ENCODE peak calls at places on chromosomes 12 and 14, in seven cellular contexts. One of them, this sample, is unnamed.

GRCh38 chr12:95380997-95381786 is 92.8 kb upstream of the METAP2 start:
- DNase-seq in cardiac muscle cell: no peak
- DNase-seq in foreskin keratinocyte: no peak
- DNase-seq in left ventricle myocardium inferior: no peak
- DNase-seq in AG10803: no peak
- DNase-seq in dorsolateral prefrontal cortex: no peak
- DNase-seq in tibial artery: no peak
- DNase-seq in this sample: no peak

GRCh38 chr12:79006306-79006705 is 141.7 kb downstream of the SYT1 start:
- DNase-seq in cardiac muscle cell: no peak
- DNase-seq in left ventricle myocardium inferior: no peak
- DNase-seq in dorsolateral prefrontal cortex: no peak
- DNase-seq in foreskin keratinocyte: peak
- DNase-seq in AG10803: peak
- DNase-seq in tibial artery: no peak
- DNase-seq in this sample: no peak

GRCh38 chr14:52949711-52950409 is 990 bp downstream of the FERMT2 start:
- DNase-seq in dorsolateral prefrontal cortex: no peak
- DNase-seq in AG10803: peak
- DNase-seq in foreskin keratinocyte: peak
- DNase-seq in cardiac muscle cell: peak
- DNase-seq in tibial artery: peak
- DNase-seq in left ventricle myocardium inferior: no peak
- DNase-seq in this sample: no peak

GRCh38 chr14:104075530-104076151 is 9.9 kb upstream of the ASPG start:
- DNase-seq in left ventricle myocardium inferior: no peak
- DNase-seq in AG10803: no peak
- DNase-seq in cardiac muscle cell: no peak
- DNase-seq in tibial artery: no peak
- DNase-seq in foreskin keratinocyte: no peak
- DNase-seq in dorsolateral prefrontal cortex: no peak
- DNase-seq in this sample: no peak

GRCh38 chr14:91331761-91332447 is 85.7 kb downstream of the CCDC88C start:
- DNase-seq in foreskin keratinocyte: no peak
- DNase-seq in cardiac muscle cell: no peak
- DNase-seq in left ventricle myocardium inferior: peak
- DNase-seq in dorsolateral prefrontal cortex: no peak
- DNase-seq in AG10803: no peak
- DNase-seq in tibial artery: no peak
- DNase-seq in this sample: no peak

GRCh38 chr14:87443787-87444186 is 549.2 kb downstream of the GALC start:
- DNase-seq in foreskin keratinocyte: no peak
- DNase-seq in cardiac muscle cell: no peak
- DNase-seq in AG10803: no peak
- DNase-seq in dorsolateral prefrontal cortex: no peak
- DNase-seq in tibial artery: no peak
- DNase-seq in left ventricle myocardium inferior: no peak
- DNase-seq in this sample: no peak

GRCh38 chr12:53048033-53048779 is 1.7 kb upstream of the TNS2 start:
- DNase-seq in left ventricle myocardium inferior: peak
- DNase-seq in dorsolateral prefrontal cortex: peak
- DNase-seq in AG10803: peak
- DNase-seq in cardiac muscle cell: no peak
- DNase-seq in foreskin keratinocyte: no peak
- DNase-seq in tibial artery: peak
- DNase-seq in this sample: no peak

GRCh38 chr12:107818984-107819383 is 44.5 kb downstream of the ASCL4 start:
- DNase-seq in tibial artery: peak
- DNase-seq in foreskin keratinocyte: peak
- DNase-seq in cardiac muscle cell: no peak
- DNase-seq in left ventricle myocardium inferior: no peak
- DNase-seq in AG10803: peak
- DNase-seq in dorsolateral prefrontal cortex: peak
- DNase-seq in this sample: no peak

GRCh38 chr14:22845821-22846625 is 9.6 kb downstream of the MMP14 start:
- DNase-seq in foreskin keratinocyte: no peak
- DNase-seq in dorsolateral prefrontal cortex: peak
- DNase-seq in left ventricle myocardium inferior: no peak
- DNase-seq in AG10803: no peak
- DNase-seq in tibial artery: no peak
- DNase-seq in cardiac muscle cell: no peak
- DNase-seq in this sample: no peak

GRCh38 chr12:112906712-112907414 is at the start of gene OAS1:
- DNase-seq in dorsolateral prefrontal cortex: no peak
- DNase-seq in cardiac muscle cell: peak
- DNase-seq in tibial artery: peak
- DNase-seq in left ventricle myocardium inferior: no peak
- DNase-seq in AG10803: peak
- DNase-seq in foreskin keratinocyte: peak
- DNase-seq in this sample: no peak

GRCh38 chr12:64780220-64780530 is 21.0 kb upstream of the GNS start:
- DNase-seq in tibial artery: no peak
- DNase-seq in dorsolateral prefrontal cortex: no peak
- DNase-seq in cardiac muscle cell: no peak
- DNase-seq in AG10803: no peak
- DNase-seq in left ventricle myocardium inferior: no peak
- DNase-seq in foreskin keratinocyte: no peak
- DNase-seq in this sample: peak

DNA sequence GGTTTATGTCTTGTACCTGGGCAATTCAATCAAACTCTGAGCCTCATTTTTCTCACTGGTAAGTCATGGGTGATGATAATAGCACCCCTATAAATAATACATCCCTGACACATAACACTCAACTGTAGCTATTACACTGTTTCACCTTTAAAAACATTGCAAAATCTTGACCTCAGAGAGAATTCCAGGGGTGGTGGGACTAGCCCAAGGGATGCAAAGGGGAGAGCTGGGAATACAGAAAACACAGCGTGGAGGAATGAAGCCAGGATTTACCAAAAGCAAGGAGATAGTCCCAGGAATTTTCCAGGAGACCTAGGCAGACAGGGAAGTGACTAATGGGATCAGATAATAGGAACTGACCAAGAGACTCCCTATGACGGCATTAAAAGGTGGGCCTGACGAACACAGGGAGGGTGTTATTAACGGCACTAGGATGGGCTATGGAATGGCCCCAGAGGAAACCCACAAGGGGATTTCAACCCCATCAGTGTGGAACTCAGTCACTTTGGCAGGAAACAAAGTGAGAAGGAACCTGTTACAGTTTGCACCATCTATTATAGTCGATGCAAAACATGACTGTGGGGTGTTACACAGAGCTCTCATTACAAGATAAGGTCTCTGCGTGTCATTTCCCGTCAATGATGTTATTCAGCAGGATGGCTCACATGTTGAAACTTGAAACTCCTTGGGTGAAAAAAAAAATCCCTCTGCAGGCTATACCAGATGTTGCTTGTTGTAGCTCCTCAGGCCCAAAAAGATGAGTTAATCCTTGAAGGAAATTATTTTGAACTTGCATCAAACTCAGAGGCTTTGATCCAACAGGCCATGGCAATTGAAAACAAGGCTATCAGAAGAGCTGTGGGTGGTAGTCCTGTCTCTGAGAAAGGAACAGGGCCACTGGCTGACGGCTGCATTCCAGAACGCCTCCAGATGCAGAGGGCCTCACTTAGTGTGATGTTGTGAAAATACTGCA is 58.7 kb downstream of the DRAM1 start:
- DNase-seq in dorsolateral prefrontal cortex: no peak
- DNase-seq in tibial artery: peak
- DNase-seq in foreskin keratinocyte: peak
- DNase-seq in AG10803: peak
- DNase-seq in cardiac muscle cell: peak
- DNase-seq in left ventricle myocardium inferior: peak
- DNase-seq in this sample: no peak
- TF ChIP-seq CTCF in dorsolateral prefrontal cortex: no peak
- TF ChIP-seq CTCF in tibial artery: no peak
- TF ChIP-seq CTCF in foreskin keratinocyte: peak
- TF ChIP-seq CTCF in AG10803: peak
- TF ChIP-seq CTCF in cardiac muscle cell: no peak
- TF ChIP-seq CTCF in left ventricle myocardium inferior: no peak
- TF ChIP-seq CTCF in this sample: no peak

GRCh38 chr14:33515899-33516298 is 435.0 kb downstream of the EGLN3 start:
- DNase-seq in left ventricle myocardium inferior: no peak
- DNase-seq in dorsolateral prefrontal cortex: no peak
- DNase-seq in tibial artery: no peak
- DNase-seq in foreskin keratinocyte: no peak
- DNase-seq in AG10803: no peak
- DNase-seq in cardiac muscle cell: no peak
- DNase-seq in this sample: no peak

GRCh38 chr14:33516898-33517436 is 433.9 kb downstream of the EGLN3 start:
- DNase-seq in AG10803: no peak
- DNase-seq in tibial artery: no peak
- DNase-seq in dorsolateral prefrontal cortex: no peak
- DNase-seq in foreskin keratinocyte: no peak
- DNase-seq in cardiac muscle cell: no peak
- DNase-seq in left ventricle myocardium inferior: no peak
- DNase-seq in this sample: no peak

GRCh38 chr14:33510991-33511390 is 439.9 kb downstream of the EGLN3 start:
- DNase-seq in left ventricle myocardium inferior: no peak
- DNase-seq in AG10803: no peak
- DNase-seq in foreskin keratinocyte: no peak
- DNase-seq in dorsolateral prefrontal cortex: no peak
- DNase-seq in cardiac muscle cell: no peak
- DNase-seq in tibial artery: no peak
- DNase-seq in this sample: no peak

GRCh38 chr14:33512201-33512600 is 438.7 kb downstream of the EGLN3 start:
- DNase-seq in AG10803: peak
- DNase-seq in cardiac muscle cell: no peak
- DNase-seq in left ventricle myocardium inferior: no peak
- DNase-seq in tibial artery: no peak
- DNase-seq in foreskin keratinocyte: peak
- DNase-seq in dorsolateral prefrontal cortex: no peak
- DNase-seq in this sample: no peak

DNA sequence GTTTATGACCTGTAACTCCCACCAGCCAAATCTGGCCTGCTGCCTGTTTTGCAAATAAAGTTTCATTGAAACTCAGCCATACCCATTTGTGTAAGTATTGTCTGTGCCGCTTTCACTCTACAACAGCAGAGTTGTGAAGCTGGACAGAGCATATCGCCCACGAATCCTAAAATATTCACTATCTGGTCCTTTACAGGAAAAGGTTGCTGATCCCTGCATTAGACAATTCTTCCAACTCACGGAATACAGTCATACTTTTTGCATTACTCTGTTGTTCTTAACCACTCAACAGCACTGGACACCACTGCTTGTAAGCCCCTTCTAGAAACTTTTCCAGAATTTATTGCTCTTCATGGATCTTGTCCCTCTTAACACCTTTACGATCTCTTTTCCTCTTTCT is 435.4 kb downstream of the EGLN3 start:
- DNase-seq in AG10803: no peak
- DNase-seq in foreskin keratinocyte: no peak
- DNase-seq in cardiac muscle cell: no peak
- DNase-seq in left ventricle myocardium inferior: no peak
- DNase-seq in dorsolateral prefrontal cortex: no peak
- DNase-seq in tibial artery: no peak
- DNase-seq in this sample: no peak
- TF ChIP-seq CTCF in AG10803: no peak
- TF ChIP-seq CTCF in foreskin keratinocyte: no peak
- TF ChIP-seq CTCF in cardiac muscle cell: no peak
- TF ChIP-seq CTCF in left ventricle myocardium inferior: no peak
- TF ChIP-seq CTCF in dorsolateral prefrontal cortex: no peak
- TF ChIP-seq CTCF in tibial artery: no peak
- TF ChIP-seq CTCF in this sample: no peak

DNA sequence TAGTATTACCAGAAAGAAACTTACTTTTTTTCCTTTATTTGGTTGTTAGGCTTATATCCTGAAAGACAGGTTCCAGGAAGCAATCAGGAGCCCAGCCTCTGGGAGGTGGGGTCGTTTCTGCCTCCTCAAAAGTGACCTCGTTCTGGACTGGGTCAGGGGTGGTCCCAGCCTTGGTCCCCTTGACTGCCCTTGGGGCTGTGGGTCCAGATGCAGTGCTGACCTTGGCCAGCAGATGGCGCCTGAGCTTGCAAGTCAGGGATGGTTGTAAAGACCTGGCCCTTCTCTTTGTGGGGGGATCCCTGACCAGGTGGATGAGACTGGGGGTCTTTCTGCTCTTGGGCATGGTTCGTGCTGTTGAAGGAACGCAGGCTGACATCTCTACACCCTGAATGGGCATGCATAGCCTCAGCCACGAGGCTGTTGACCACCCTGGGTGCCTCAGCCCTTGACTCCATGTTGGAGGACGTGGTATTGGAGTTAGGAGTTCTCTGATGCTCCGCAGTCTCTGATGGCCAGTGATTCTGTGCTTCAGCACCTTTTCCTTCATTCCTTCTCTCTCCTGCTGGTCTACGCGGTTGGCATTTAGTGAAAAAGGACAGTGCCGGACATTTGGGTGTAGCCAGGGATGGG is 62.4 kb downstream of the ADCK1 start:
- DNase-seq in foreskin keratinocyte: peak
- DNase-seq in left ventricle myocardium inferior: peak
- DNase-seq in cardiac muscle cell: peak
- DNase-seq in dorsolateral prefrontal cortex: peak
- DNase-seq in tibial artery: peak
- DNase-seq in AG10803: peak
- DNase-seq in this sample: peak
- TF ChIP-seq CTCF in foreskin keratinocyte: peak
- TF ChIP-seq CTCF in left ventricle myocardium inferior: peak
- TF ChIP-seq CTCF in cardiac muscle cell: peak
- TF ChIP-seq CTCF in dorsolateral prefrontal cortex: peak
- TF ChIP-seq CTCF in tibial artery: peak
- TF ChIP-seq CTCF in AG10803: peak
- TF ChIP-seq CTCF in this sample: peak

GRCh38 chr12:128973883-128974681 is 120.8 kb downstream of the GLT1D1 start:
- DNase-seq in foreskin keratinocyte: no peak
- DNase-seq in AG10803: no peak
- DNase-seq in left ventricle myocardium inferior: no peak
- DNase-seq in cardiac muscle cell: no peak
- DNase-seq in tibial artery: no peak
- DNase-seq in dorsolateral prefrontal cortex: no peak
- DNase-seq in this sample: no peak

GRCh38 chr12:128971802-128972201 is 118.5 kb downstream of the GLT1D1 start:
- DNase-seq in dorsolateral prefrontal cortex: no peak
- DNase-seq in tibial artery: no peak
- DNase-seq in foreskin keratinocyte: no peak
- DNase-seq in cardiac muscle cell: no peak
- DNase-seq in left ventricle myocardium inferior: no peak
- DNase-seq in AG10803: no peak
- DNase-seq in this sample: no peak

GRCh38 chr12:128974881-128975280 is 121.6 kb downstream of the GLT1D1 start:
- DNase-seq in AG10803: no peak
- DNase-seq in dorsolateral prefrontal cortex: no peak
- DNase-seq in tibial artery: no peak
- DNase-seq in foreskin keratinocyte: no peak
- DNase-seq in cardiac muscle cell: no peak
- DNase-seq in left ventricle myocardium inferior: no peak
- DNase-seq in this sample: no peak

GRCh38 chr12:128980623-128981022 is 127.3 kb downstream of the GLT1D1 start:
- DNase-seq in tibial artery: no peak
- DNase-seq in AG10803: no peak
- DNase-seq in cardiac muscle cell: no peak
- DNase-seq in left ventricle myocardium inferior: no peak
- DNase-seq in dorsolateral prefrontal cortex: no peak
- DNase-seq in foreskin keratinocyte: no peak
- DNase-seq in this sample: no peak

DNA sequence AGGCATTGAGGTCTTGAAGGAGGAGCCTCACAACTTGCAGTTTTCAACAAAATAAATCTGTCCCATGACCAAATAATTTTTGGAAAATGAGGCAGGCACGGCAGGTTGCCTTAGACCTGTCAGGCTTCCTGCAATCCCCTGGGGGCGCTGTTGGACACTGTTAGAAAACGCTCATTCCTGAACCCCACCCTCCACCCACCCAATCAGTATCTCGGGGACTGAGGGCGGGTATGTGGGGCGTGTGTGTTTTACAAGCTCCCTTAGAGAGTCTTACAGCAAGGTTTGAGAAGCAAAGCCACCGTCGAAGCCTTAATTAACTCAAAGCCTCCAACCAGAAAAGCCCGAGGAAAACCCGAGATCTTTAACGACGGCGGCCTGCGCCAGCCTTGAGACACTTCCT is 122.8 kb downstream of the GLT1D1 start:
- DNase-seq in left ventricle myocardium inferior: no peak
- DNase-seq in tibial artery: no peak
- DNase-seq in dorsolateral prefrontal cortex: peak
- DNase-seq in AG10803: no peak
- DNase-seq in foreskin keratinocyte: no peak
- DNase-seq in cardiac muscle cell: peak
- DNase-seq in this sample: no peak
- TF ChIP-seq CTCF in left ventricle myocardium inferior: no peak
- TF ChIP-seq CTCF in tibial artery: no peak
- TF ChIP-seq CTCF in dorsolateral prefrontal cortex: peak
- TF ChIP-seq CTCF in AG10803: no peak
- TF ChIP-seq CTCF in foreskin keratinocyte: no peak
- TF ChIP-seq CTCF in cardiac muscle cell: no peak
- TF ChIP-seq CTCF in this sample: peak